ENCODE peak calls at places on chromosomes 13 and 19, in five cellular contexts. One of them, this sample, is unnamed.
A peak's percentile ranks its signal among the peaks of the same experiment; 100 is the strongest.

GRCh38 chr13:29522044-29522685 is 73.3 kb downstream of the SLC7A1 start:
- DNase-seq in B cell: no peak
- DNase-seq in left lung: no peak
- DNase-seq in GM12864: no peak
- DNase-seq in cardiac fibroblast: peak; percentile 97
- DNase-seq in this sample: no peak

GRCh38 chr19:51422053-51422448 is 4.6 kb upstream of the SIGLEC10 start:
- DNase-seq in B cell: peak; percentile 84
- DNase-seq in left lung: peak; percentile 90
- DNase-seq in GM12864: no peak
- DNase-seq in cardiac fibroblast: peak; percentile 80
- DNase-seq in this sample: peak; percentile 84

GRCh38 chr19:4013886-4014540 is 6.5 kb downstream of the PIAS4 start:
- DNase-seq in B cell: peak; percentile 22
- DNase-seq in left lung: no peak
- DNase-seq in GM12864: no peak
- DNase-seq in cardiac fibroblast: no peak
- DNase-seq in this sample: no peak

GRCh38 chr19:52716578-52716977 is 18.3 kb downstream of the ZNF611 start:
- DNase-seq in B cell: no peak
- DNase-seq in left lung: no peak
- DNase-seq in GM12864: no peak
- DNase-seq in cardiac fibroblast: no peak
- DNase-seq in this sample: no peak

GRCh38 chr19:29013325-29013724 is 199.6 kb downstream of the UQCRFS1 start:
- DNase-seq in B cell: no peak
- DNase-seq in left lung: no peak
- DNase-seq in GM12864: no peak
- DNase-seq in cardiac fibroblast: no peak
- DNase-seq in this sample: no peak

GRCh38 chr13:57763689-57764088 is 132.1 kb downstream of the PCDH17 start:
- DNase-seq in B cell: no peak
- DNase-seq in left lung: no peak
- DNase-seq in GM12864: no peak
- DNase-seq in cardiac fibroblast: no peak
- DNase-seq in this sample: no peak

GRCh38 chr13:19952850-19953249 is 5.7 kb upstream of the ZMYM2 start:
- DNase-seq in B cell: no peak
- DNase-seq in left lung: no peak
- DNase-seq in GM12864: no peak
- DNase-seq in cardiac fibroblast: no peak
- DNase-seq in this sample: no peak

GRCh38 chr19:1259206-1259872 is 9.8 kb upstream of the CIRBP start:
- DNase-seq in B cell: peak; percentile 83
- DNase-seq in left lung: peak; percentile 82
- DNase-seq in GM12864: no peak
- DNase-seq in cardiac fibroblast: peak; percentile 82
- DNase-seq in this sample: peak; percentile 77

GRCh38 chr19:4759388-4760284 is 31.9 kb upstream of the FEM1A start:
- DNase-seq in B cell: peak; percentile 91
- DNase-seq in left lung: peak; percentile 91
- DNase-seq in GM12864: peak; percentile 31
- DNase-seq in cardiac fibroblast: peak; percentile 93
- DNase-seq in this sample: peak; percentile 96

GRCh38 chr13:112822851-112823250 is 133.0 kb downstream of the ATP11A start:
- DNase-seq in B cell: no peak
- DNase-seq in left lung: no peak
- DNase-seq in GM12864: no peak
- DNase-seq in cardiac fibroblast: no peak
- DNase-seq in this sample: no peak

GRCh38 chr19:17309962-17310461 is 649 bp downstream of the DDA1 start:
- DNase-seq in B cell: no peak
- DNase-seq in left lung: no peak
- DNase-seq in GM12864: no peak
- DNase-seq in cardiac fibroblast: no peak
- DNase-seq in this sample: no peak

GRCh38 chr13:113393572-113394503 is 29.9 kb upstream of the GRTP1 start:
- DNase-seq in B cell: peak; percentile 97
- DNase-seq in left lung: peak; percentile 80
- DNase-seq in GM12864: peak; percentile 18
- DNase-seq in cardiac fibroblast: peak; percentile 80
- DNase-seq in this sample: peak; percentile 97

GRCh38 chr13:97878421-97879375 is 74.8 kb upstream of the IPO5 start:
- DNase-seq in B cell: no peak
- DNase-seq in left lung: no peak
- DNase-seq in GM12864: no peak
- DNase-seq in cardiac fibroblast: no peak
- DNase-seq in this sample: no peak

GRCh38 chr19:58511353-58512208 is at the start of gene SLC27A5:
- DNase-seq in B cell: no peak
- DNase-seq in left lung: no peak
- DNase-seq in GM12864: no peak
- DNase-seq in cardiac fibroblast: no peak
- DNase-seq in this sample: no peak

GRCh38 chr19:23283925-23284324 is 33.7 kb upstream of the ZNF724 start:
- DNase-seq in B cell: peak; percentile 61
- DNase-seq in left lung: no peak
- DNase-seq in GM12864: no peak
- DNase-seq in cardiac fibroblast: peak; percentile 22
- DNase-seq in this sample: peak; percentile 28

GRCh38 chr13:33111414-33112110 is 95.3 kb downstream of the KL start:
- DNase-seq in B cell: no peak
- DNase-seq in left lung: no peak
- DNase-seq in GM12864: no peak
- DNase-seq in cardiac fibroblast: no peak
- DNase-seq in this sample: no peak

GRCh38 chr19:10299545-10300458 is 9.8 kb downstream of the ZGLP1 start:
- DNase-seq in B cell: no peak
- DNase-seq in left lung: no peak
- DNase-seq in GM12864: no peak
- DNase-seq in cardiac fibroblast: no peak
- DNase-seq in this sample: no peak

GRCh38 chr19:2223959-2224358 is 12.2 kb downstream of the PLEKHJ1 start:
- DNase-seq in B cell: peak; percentile 88
- DNase-seq in left lung: no peak
- DNase-seq in GM12864: peak; percentile 34
- DNase-seq in cardiac fibroblast: no peak
- DNase-seq in this sample: no peak

GRCh38 chr13:20049558-20050473 is 91.3 kb downstream of the ZMYM2 start:
- DNase-seq in B cell: no peak
- DNase-seq in left lung: no peak
- DNase-seq in GM12864: no peak
- DNase-seq in cardiac fibroblast: no peak
- DNase-seq in this sample: peak; percentile 6

GRCh38 chr19:5828661-5829566 is 10.6 kb downstream of the FUT6 start:
- DNase-seq in B cell: peak; percentile 69
- DNase-seq in left lung: no peak
- DNase-seq in GM12864: no peak
- DNase-seq in cardiac fibroblast: peak; percentile 27
- DNase-seq in this sample: peak; percentile 74

GRCh38 chr19:36013280-36014028 is 559 bp downstream of the ALKBH6 start:
- DNase-seq in B cell: no peak
- DNase-seq in left lung: no peak
- DNase-seq in GM12864: no peak
- DNase-seq in cardiac fibroblast: no peak
- DNase-seq in this sample: no peak

GRCh38 chr13:37412271-37412683 is 186.3 kb downstream of the POSTN start:
- DNase-seq in B cell: no peak
- DNase-seq in left lung: no peak
- DNase-seq in GM12864: no peak
- DNase-seq in cardiac fibroblast: no peak
- DNase-seq in this sample: no peak

GRCh38 chr13:99062593-99062992 is 84.7 kb upstream of the DOCK9 start:
- DNase-seq in B cell: no peak
- DNase-seq in left lung: no peak
- DNase-seq in GM12864: no peak
- DNase-seq in cardiac fibroblast: peak; percentile 72
- DNase-seq in this sample: no peak

GRCh38 chr19:11269408-11269807 is 7.1 kb upstream of the DOCK6 start:
- DNase-seq in B cell: no peak
- DNase-seq in left lung: no peak
- DNase-seq in GM12864: no peak
- DNase-seq in cardiac fibroblast: no peak
- DNase-seq in this sample: no peak

GRCh38 chr19:39154626-39155100 is 29.1 kb downstream of the PAK4 start:
- DNase-seq in B cell: no peak
- DNase-seq in left lung: no peak
- DNase-seq in GM12864: no peak
- DNase-seq in cardiac fibroblast: no peak
- DNase-seq in this sample: no peak

GRCh38 chr13:74061939-74062595 is 72.1 kb downstream of the KLF12 start:
- DNase-seq in B cell: peak; percentile 10
- DNase-seq in left lung: no peak
- DNase-seq in GM12864: peak; percentile 61
- DNase-seq in cardiac fibroblast: peak; percentile 77
- DNase-seq in this sample: peak; percentile 19

GRCh38 chr13:61727714-61728275 is 312.1 kb upstream of the PCDH20 start:
- DNase-seq in B cell: no peak
- DNase-seq in left lung: no peak
- DNase-seq in GM12864: no peak
- DNase-seq in cardiac fibroblast: peak; percentile 33
- DNase-seq in this sample: no peak

GRCh38 chr13:79709526-79709925 is 228.6 kb downstream of the NDFIP2 start:
- DNase-seq in B cell: no peak
- DNase-seq in left lung: no peak
- DNase-seq in GM12864: no peak
- DNase-seq in cardiac fibroblast: no peak
- DNase-seq in this sample: no peak

GRCh38 chr13:94325148-94325528 is 154.3 kb downstream of the DCT start:
- DNase-seq in B cell: no peak
- DNase-seq in left lung: no peak
- DNase-seq in GM12864: no peak
- DNase-seq in cardiac fibroblast: no peak
- DNase-seq in this sample: no peak

GRCh38 chr19:2726904-2727639 is 5.9 kb upstream of the DIRAS1 start:
- DNase-seq in B cell: peak; percentile 67
- DNase-seq in left lung: no peak
- DNase-seq in GM12864: no peak
- DNase-seq in cardiac fibroblast: no peak
- DNase-seq in this sample: no peak

GRCh38 chr13:28859069-28859468 is 38.9 kb downstream of the MTUS2 start:
- DNase-seq in B cell: no peak
- DNase-seq in left lung: no peak
- DNase-seq in GM12864: no peak
- DNase-seq in cardiac fibroblast: no peak
- DNase-seq in this sample: no peak

GRCh38 chr19:30085394-30085793 is 143.4 kb downstream of the URI1 start:
- DNase-seq in B cell: no peak
- DNase-seq in left lung: no peak
- DNase-seq in GM12864: no peak
- DNase-seq in cardiac fibroblast: no peak
- DNase-seq in this sample: no peak
- TF ChIP-seq CTCF in B cell: no peak
- TF ChIP-seq CTCF in left lung: no peak
- TF ChIP-seq CTCF in GM12864: no peak
- TF ChIP-seq CTCF in cardiac fibroblast: no peak
- TF ChIP-seq CTCF in this sample: no peak

DNA sequence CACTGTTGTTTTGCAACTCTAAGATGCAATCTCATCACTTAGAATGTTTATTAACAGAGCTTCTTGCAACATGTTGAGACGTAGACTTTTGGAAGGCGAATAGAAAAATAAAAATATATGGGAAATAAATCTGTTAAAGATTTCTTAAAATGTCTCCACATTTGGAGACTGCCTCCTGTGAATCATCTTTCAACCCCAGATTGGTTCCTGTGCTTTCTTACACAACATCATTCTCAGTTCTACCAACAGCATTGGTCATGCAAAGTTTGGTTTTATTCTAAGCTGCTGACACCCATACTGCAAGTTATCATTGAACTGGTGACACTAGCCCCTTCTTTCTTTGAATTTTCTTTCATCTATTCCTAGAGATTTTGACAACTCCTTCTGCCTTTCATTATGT is 1.6 kb upstream of the IGFL3 start:
- DNase-seq in B cell: no peak
- DNase-seq in left lung: no peak
- DNase-seq in GM12864: no peak
- DNase-seq in cardiac fibroblast: no peak
- DNase-seq in this sample: no peak
- TF ChIP-seq CTCF in B cell: no peak
- TF ChIP-seq CTCF in left lung: no peak
- TF ChIP-seq CTCF in GM12864: no peak
- TF ChIP-seq CTCF in cardiac fibroblast: no peak
- TF ChIP-seq CTCF in this sample: no peak

DNA sequence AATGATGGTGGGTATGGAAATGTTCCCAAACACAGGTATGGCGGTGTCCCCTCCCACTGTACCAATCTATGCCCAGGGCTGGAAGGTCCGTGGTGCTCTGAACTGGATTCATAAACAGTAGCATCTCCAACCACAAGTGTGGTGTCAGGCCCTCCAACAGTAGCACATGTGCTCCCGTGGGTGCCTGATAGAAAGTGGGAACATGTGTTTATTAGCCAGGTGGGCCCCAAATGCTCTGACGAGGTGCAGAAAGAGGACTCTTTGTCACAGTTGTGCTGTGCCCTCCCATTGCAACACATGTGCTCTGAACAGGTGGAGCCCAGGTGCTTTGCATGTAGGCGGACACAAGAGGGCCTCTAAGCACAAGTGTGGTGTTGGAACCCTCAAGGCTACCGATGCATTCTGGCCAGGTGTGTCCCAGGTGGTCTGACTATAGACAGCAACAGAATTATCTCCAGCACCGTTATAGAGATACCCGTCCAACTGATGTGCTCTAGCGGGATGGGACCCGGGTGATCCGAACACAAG is 75.4 kb upstream of the ZNF30 start:
- DNase-seq in B cell: no peak
- DNase-seq in left lung: no peak
- DNase-seq in GM12864: no peak
- DNase-seq in cardiac fibroblast: no peak
- DNase-seq in this sample: no peak
- TF ChIP-seq CTCF in B cell: no peak
- TF ChIP-seq CTCF in left lung: no peak
- TF ChIP-seq CTCF in GM12864: no peak
- TF ChIP-seq CTCF in cardiac fibroblast: no peak
- TF ChIP-seq CTCF in this sample: no peak

DNA sequence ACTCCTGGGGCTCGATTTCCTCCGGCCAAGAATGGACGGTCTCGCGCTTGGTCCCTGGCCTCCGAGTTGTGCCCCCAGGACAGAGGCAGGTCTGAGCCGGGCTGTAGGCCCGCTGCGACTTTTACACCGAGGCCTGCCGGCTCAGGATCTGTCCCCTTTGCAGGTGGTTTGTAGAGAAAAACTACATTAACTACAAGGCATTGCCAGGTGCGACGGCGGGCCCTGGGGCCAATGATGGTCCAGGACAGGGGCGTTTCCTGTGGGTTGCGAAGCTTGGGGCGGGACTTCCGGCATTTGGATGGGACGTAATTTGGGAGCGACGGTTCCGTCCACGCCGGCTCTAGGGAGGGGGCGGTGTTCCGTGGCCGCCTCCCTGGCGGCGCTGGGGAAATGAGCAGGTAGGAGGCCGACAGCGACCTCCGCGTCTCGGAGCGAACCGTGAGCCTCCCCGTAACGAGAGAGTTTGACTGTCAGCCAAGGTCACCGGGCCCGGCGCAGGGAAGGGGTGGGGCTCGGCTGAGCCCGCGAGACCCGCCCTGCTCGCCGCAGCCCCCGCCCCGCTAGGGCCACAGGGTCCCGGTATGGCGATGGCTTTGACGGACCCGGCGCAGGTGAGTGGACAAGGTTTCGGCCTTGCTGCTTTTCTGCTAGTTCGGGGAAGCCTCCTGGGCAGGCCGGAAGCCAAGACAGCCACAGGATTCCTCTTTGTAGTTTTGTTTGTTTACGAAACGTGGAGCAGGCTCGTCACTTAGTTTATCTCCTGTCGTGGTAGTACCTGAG is at the start of gene ZNF805:
- DNase-seq in B cell: peak; percentile 93
- DNase-seq in left lung: peak; percentile 95
- DNase-seq in GM12864: peak; percentile 91
- DNase-seq in cardiac fibroblast: peak; percentile 93
- DNase-seq in this sample: peak; percentile 97
- TF ChIP-seq CTCF in B cell: no peak
- TF ChIP-seq CTCF in left lung: no peak
- TF ChIP-seq CTCF in GM12864: no peak
- TF ChIP-seq CTCF in cardiac fibroblast: peak; percentile 18
- TF ChIP-seq CTCF in this sample: no peak

This sample was measured in GM20000.